ENCODE peak calls at places on chromosome 11, in ten cellular contexts. M, Y, R, S, T, J, B, A, O and E are unnamed samples.

GRCh38 chr11:129115652-129116585 is 76.2 kb downstream of the ARHGAP32 start:
- DNase-seq in M (no peak), Y (no peak), R (peak; percentile 78), S (no peak), T (no peak), J (no peak), B (no peak), A (no peak), O (no peak), E (no peak)

GRCh38 chr11:69508974-69509373 is 27.5 kb downstream of the LINC01488 start:
- DNase-seq in M (peak; percentile 3), Y (peak; percentile 7), R (no peak), S (no peak), T (no peak), J (no peak), B (no peak), A (no peak), O (no peak), E (no peak)

GRCh38 chr11:1481483-1481825 is 5.1 kb downstream of the MOB2 start:
- DNase-seq in M (no peak), Y (peak; percentile 39), R (no peak), S (no peak), T (no peak), J (peak; percentile 51), B (no peak), A (no peak), O (no peak), E (no peak)

GRCh38 chr11:14679662-14680061 is 36.1 kb downstream of the PDE3B start:
- DNase-seq in M (no peak), Y (no peak), R (no peak), S (no peak), T (no peak), J (no peak), B (no peak), A (no peak), O (no peak), E (no peak)

GRCh38 chr11:99601179-99601578 is 580.4 kb downstream of the CNTN5 start:
- DNase-seq in M (no peak), Y (no peak), R (no peak), S (no peak), T (no peak), J (no peak), B (no peak), A (no peak), O (no peak), E (no peak)

GRCh38 chr11:13944801-13945505 is 17.6 kb upstream of the SPON1 start:
- DNase-seq in M (no peak), Y (no peak), R (no peak), S (no peak), T (no peak), J (no peak), B (no peak), A (no peak), O (no peak), E (peak; percentile 49)

GRCh38 chr11:7252683-7253213 is 1.0 kb downstream of the SYT9 start:
- DNase-seq in M (no peak), Y (peak; percentile 41), R (no peak), S (no peak), T (no peak), J (no peak), B (peak; percentile 38), A (no peak), O (no peak), E (no peak)

GRCh38 chr11:34356576-34356917 is 1.3 kb downstream of the ABTB2 start:
- DNase-seq in M (peak; percentile 23), Y (no peak), R (peak; percentile 33), S (no peak), T (peak; percentile 6), J (peak; percentile 63), B (peak; percentile 60), A (no peak), O (no peak), E (no peak)

GRCh38 chr11:6604081-6604626 is 580 bp downstream of the ILK start:
- DNase-seq in M (no peak), Y (no peak), R (peak; percentile 70), S (peak; percentile 45), T (peak; percentile 67), J (peak; percentile 68), B (peak; percentile 31), A (peak; percentile 30), O (peak; percentile 42), E (no peak)

GRCh38 chr11:106047636-106048035 is 25.6 kb upstream of the MSANTD4 start:
- DNase-seq in M (no peak), Y (no peak), R (no peak), S (no peak), T (no peak), J (no peak), B (no peak), A (no peak), O (no peak), E (no peak)

GRCh38 chr11:96074551-96075309 is 150.8 kb upstream of the MTMR2 start:
- DNase-seq in M (no peak), Y (no peak), R (no peak), S (no peak), T (no peak), J (no peak), B (no peak), A (no peak), O (no peak), E (no peak)

GRCh38 chr11:126336646-126337045 is 18.8 kb upstream of the ST3GAL4 start:
- DNase-seq in M (no peak), Y (no peak), R (no peak), S (no peak), T (no peak), J (peak; percentile 13), B (peak; percentile 36), A (no peak), O (no peak), E (no peak)

GRCh38 chr11:75593337-75593915 is 31.4 kb downstream of the SERPINH1 start:
- DNase-seq in M (no peak), Y (no peak), R (no peak), S (no peak), T (no peak), J (no peak), B (no peak), A (no peak), O (no peak), E (no peak)

GRCh38 chr11:36372101-36372767 is 76.1 kb downstream of the PRR5L start:
- DNase-seq in M (no peak), Y (no peak), R (peak; percentile 81), S (no peak), T (no peak), J (no peak), B (no peak), A (no peak), O (no peak), E (no peak)

GRCh38 chr11:68974421-68975194 is 6.2 kb downstream of the MRGPRD start:
- DNase-seq in M (no peak), Y (peak; percentile 24), R (peak; percentile 12), S (no peak), T (no peak), J (no peak), B (no peak), A (no peak), O (no peak), E (no peak)

GRCh38 chr11:123483465-123483864 is 53.4 kb downstream of the GRAMD1B start:
- DNase-seq in M (no peak), Y (no peak), R (no peak), S (no peak), T (no peak), J (no peak), B (no peak), A (no peak), O (no peak), E (no peak)
- H3K4me1 ChIP-seq in M (peaks cover 16% of the 10 kb centered on the region), Y (peaks cover 6% of the 10 kb centered on the region), R (no peaks in the 10 kb centered on the region), S (no peaks in the 10 kb centered on the region), T (no peaks in the 10 kb centered on the region), J (no peaks in the 10 kb centered on the region), B (peaks cover 10% of the 10 kb centered on the region), A (no peaks in the 10 kb centered on the region), O (no peaks in the 10 kb centered on the region), E (no peaks in the 10 kb centered on the region)

DNA sequence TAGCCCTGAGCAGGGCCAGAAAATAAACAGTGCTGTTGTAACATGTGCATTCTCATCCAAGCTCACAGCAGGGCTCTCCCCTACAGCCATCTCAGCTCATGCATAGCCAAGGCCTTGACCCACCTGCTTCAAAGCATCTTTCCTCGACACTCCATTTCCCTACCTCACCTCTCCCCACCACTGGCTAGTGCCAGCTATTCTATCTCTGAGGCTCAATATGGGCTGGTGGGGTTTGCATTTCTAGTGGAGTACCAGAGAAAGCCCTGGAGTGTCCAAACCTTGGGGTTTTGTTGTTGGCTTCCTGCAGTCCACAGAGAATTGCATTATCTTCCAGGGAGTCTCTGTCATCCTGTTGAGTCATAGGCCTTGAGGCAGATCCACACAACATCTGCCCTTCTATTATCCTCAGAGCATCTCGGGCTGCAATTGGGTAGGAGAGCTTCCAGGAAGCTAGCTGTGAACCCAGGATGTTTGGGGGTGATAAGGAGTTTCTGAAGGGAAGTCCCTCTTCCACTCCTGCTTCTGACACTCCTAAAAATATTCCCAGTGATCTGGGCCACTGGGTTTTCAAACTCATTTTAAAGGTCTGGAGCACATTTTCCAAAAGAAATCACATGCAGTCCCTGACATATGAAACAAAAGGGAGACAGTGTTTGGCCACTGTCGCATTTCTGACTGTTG is 36.1 kb upstream of the AMOTL1 start:
- DNase-seq in M (no peak), Y (no peak), R (peak; percentile 91), S (no peak), T (peak; percentile 14), J (peak; percentile 24), B (peak; percentile 75), A (no peak), O (no peak), E (no peak)
- H3K27ac ChIP-seq in M (peak overlapping the region; percentile 88), Y (peak overlapping the region; percentile 70), R (no peak overlapping the region), S (peak overlapping the region; percentile 55), T (no peak overlapping the region), J (no peak overlapping the region), B (peak overlapping the region; percentile 95), A (no peak overlapping the region), O (peak overlapping the region; percentile 88), E (peak overlapping the region; percentile 28)

GRCh38 chr11:123409886-123410549 is 20.1 kb upstream of the GRAMD1B start:
- DNase-seq in M (no peak), Y (no peak), R (no peak), S (no peak), T (no peak), J (no peak), B (no peak), A (no peak), O (no peak), E (no peak)
- H3K4me1 ChIP-seq in M (peaks cover 38% of the 10 kb centered on the region), Y (no peaks in the 10 kb centered on the region), R (no peaks in the 10 kb centered on the region), S (peaks cover 6% of the 10 kb centered on the region), T (no peaks in the 10 kb centered on the region), J (no peaks in the 10 kb centered on the region), B (no peaks in the 10 kb centered on the region), A (no peaks in the 10 kb centered on the region), O (peaks cover 9% of the 10 kb centered on the region), E (no peaks in the 10 kb centered on the region)

DNA sequence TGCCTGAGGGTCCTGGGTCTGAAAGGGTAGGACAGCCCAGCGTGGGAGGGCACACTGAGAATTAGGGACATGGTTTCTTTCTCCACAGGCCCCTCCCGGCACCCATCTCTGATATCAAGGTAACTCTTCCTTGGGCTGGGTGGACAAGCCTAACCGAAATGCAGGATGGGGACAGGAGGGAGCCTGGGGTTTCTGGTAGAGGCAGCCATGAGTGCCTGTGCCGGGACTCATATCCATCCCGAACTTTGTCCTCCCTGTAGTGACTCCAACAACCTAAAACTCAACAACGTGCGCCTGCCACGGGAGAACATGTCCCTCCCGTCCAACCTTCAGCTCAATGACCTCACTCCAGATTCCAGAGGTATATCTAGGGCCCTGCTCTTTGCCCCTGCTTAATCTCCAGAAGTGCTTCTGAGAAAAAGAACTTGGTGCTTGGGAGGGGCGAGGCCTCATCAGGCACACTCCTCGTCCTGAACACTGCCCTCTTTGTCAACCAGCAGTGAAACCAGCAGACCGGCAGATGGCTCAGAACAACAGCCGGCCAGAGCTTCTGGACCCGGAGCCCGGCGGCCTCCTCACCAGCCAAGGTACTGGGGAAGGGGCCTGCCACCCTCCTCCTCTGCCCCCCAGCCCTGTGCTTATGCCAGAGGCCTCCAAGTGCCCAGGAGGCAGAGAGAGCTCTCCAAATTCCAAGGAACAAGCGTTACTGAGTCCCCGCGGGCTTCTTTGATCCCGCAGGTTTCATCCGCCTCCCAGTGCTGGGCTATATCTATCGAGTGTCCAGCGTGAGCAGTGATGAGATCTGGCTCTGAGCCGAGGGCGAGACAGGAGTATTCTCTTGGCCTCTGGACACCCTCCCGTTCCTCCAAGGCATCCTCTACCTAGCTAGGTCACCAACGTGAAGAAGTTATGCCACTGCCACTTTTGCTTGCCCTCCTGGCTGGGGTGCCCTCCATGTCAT is 3.1 kb downstream of the TMEM25 start:
- DNase-seq in M (no peak), Y (no peak), R (no peak), S (no peak), T (no peak), J (no peak), B (no peak), A (no peak), O (no peak), E (no peak)
- H3K27ac ChIP-seq in M (no peak overlapping the region), Y (no peak overlapping the region), R (no peak overlapping the region), S (no peak overlapping the region), T (no peak overlapping the region), J (no peak overlapping the region), B (no peak overlapping the region), A (no peak overlapping the region), O (no peak overlapping the region), E (no peak overlapping the region)